ENCODE peak calls at places on chromosome 3, in ten cellular contexts. L, B, M, P, S, R, T, Q, F and E are unnamed samples.

GRCh38 chr3:141441381-141442365 is 45.2 kb upstream of the RASA2 start:
- DNase-seq in L (no peak), B (peak), M (peak), P (peak), S (peak), R (peak), T (no peak), Q (peak), F (peak), E (peak)

GRCh38 chr3:53577486-53577885 is 83.1 kb downstream of the CACNA1D start:
- DNase-seq in L (no peak), B (no peak), M (no peak), P (no peak), S (no peak), R (no peak), T (no peak), Q (no peak), F (no peak), E (no peak)

GRCh38 chr3:174202146-174202545 is 657.0 kb upstream of the NAALADL2 start:
- DNase-seq in L (no peak), B (no peak), M (no peak), P (no peak), S (no peak), R (no peak), T (no peak), Q (no peak), F (no peak), E (no peak)

GRCh38 chr3:104437891-104438290 is 928.8 kb upstream of the ALCAM start:
- DNase-seq in L (peak), B (no peak), M (no peak), P (no peak), S (no peak), R (no peak), T (peak), Q (no peak), F (no peak), E (peak)

GRCh38 chr3:42270561-42270960 is 4.6 kb upstream of the CCK start:
- DNase-seq in L (no peak), B (no peak), M (no peak), P (no peak), S (no peak), R (no peak), T (no peak), Q (no peak), F (no peak), E (no peak)

GRCh38 chr3:70308760-70309159 is 3.7 kb downstream of the MDFIC2 start:
- DNase-seq in L (no peak), B (no peak), M (no peak), P (no peak), S (no peak), R (no peak), T (no peak), Q (no peak), F (no peak), E (no peak)

GRCh38 chr3:193974591-193974990 is 161.4 kb upstream of the HES1 start:
- DNase-seq in L (no peak), B (no peak), M (no peak), P (no peak), S (no peak), R (no peak), T (no peak), Q (no peak), F (no peak), E (no peak)

GRCh38 chr3:49104052-49104426 is 518 bp downstream of the QARS1 start:
- DNase-seq in L (no peak), B (no peak), M (no peak), P (no peak), S (no peak), R (no peak), T (no peak), Q (no peak), F (no peak), E (no peak)

GRCh38 chr3:191901746-191902145 is 440.8 kb downstream of the PYDC2 start:
- DNase-seq in L (no peak), B (no peak), M (no peak), P (no peak), S (no peak), R (no peak), T (no peak), Q (no peak), F (no peak), E (no peak)

GRCh38 chr3:126423191-126424038 is 28.7 kb downstream of the CFAP100 start:
- DNase-seq in L (no peak), B (peak), M (no peak), P (no peak), S (no peak), R (no peak), T (no peak), Q (no peak), F (peak), E (no peak)

GRCh38 chr3:191444569-191444968 is 16.4 kb upstream of the PYDC2 start:
- DNase-seq in L (no peak), B (no peak), M (no peak), P (no peak), S (no peak), R (no peak), T (no peak), Q (no peak), F (no peak), E (no peak)

GRCh38 chr3:50371133-50371670 is 11.9 kb upstream of the TMEM115 start:
- DNase-seq in L (no peak), B (no peak), M (no peak), P (no peak), S (no peak), R (no peak), T (no peak), Q (no peak), F (no peak), E (no peak)

GRCh38 chr3:138412821-138413531 is 21.4 kb upstream of the ESYT3 start:
- DNase-seq in L (no peak), B (no peak), M (no peak), P (no peak), S (no peak), R (no peak), T (no peak), Q (no peak), F (no peak), E (peak)

GRCh38 chr3:142930510-142930909 is 33.0 kb downstream of the PAQR9 start:
- DNase-seq in L (no peak), B (no peak), M (no peak), P (no peak), S (no peak), R (no peak), T (no peak), Q (no peak), F (no peak), E (no peak)

GRCh38 chr3:52240059-52240885 is 1.3 kb upstream of the TWF2 start:
- DNase-seq in L (peak), B (peak), M (peak), P (peak), S (peak), R (peak), T (peak), Q (no peak), F (peak), E (peak)

GRCh38 chr3:167203062-167203461 is 177.0 kb downstream of the ZBBX start:
- DNase-seq in L (no peak), B (no peak), M (no peak), P (no peak), S (no peak), R (no peak), T (no peak), Q (no peak), F (no peak), E (peak)

GRCh38 chr3:99128740-99129505 is 227.4 kb upstream of the DCBLD2 start:
- DNase-seq in L (no peak), B (no peak), M (no peak), P (no peak), S (no peak), R (no peak), T (no peak), Q (no peak), F (no peak), E (peak)

GRCh38 chr3:178203152-178203551 is 333.1 kb upstream of the KCNMB2 start:
- DNase-seq in L (no peak), B (no peak), M (no peak), P (no peak), S (no peak), R (no peak), T (no peak), Q (no peak), F (no peak), E (peak)

GRCh38 chr3:53642211-53642610 is 147.8 kb downstream of the CACNA1D start:
- DNase-seq in L (no peak), B (no peak), M (no peak), P (no peak), S (no peak), R (no peak), T (no peak), Q (no peak), F (no peak), E (no peak)

GRCh38 chr3:70606018-70606417 is 293.6 kb upstream of the MDFIC2 start:
- DNase-seq in L (no peak), B (peak), M (no peak), P (no peak), S (no peak), R (no peak), T (no peak), Q (no peak), F (no peak), E (peak)

GRCh38 chr3:44109997-44110396 is 131.7 kb upstream of the TOPAZ1 start:
- DNase-seq in L (no peak), B (no peak), M (no peak), P (no peak), S (no peak), R (no peak), T (no peak), Q (no peak), F (no peak), E (no peak)

GRCh38 chr3:185242642-185243041 is 11.2 kb downstream of the EHHADH start:
- DNase-seq in L (no peak), B (no peak), M (no peak), P (no peak), S (no peak), R (no peak), T (no peak), Q (no peak), F (no peak), E (no peak)

GRCh38 chr3:40810813-40811212 is 286.1 kb downstream of the ZNF621 start:
- DNase-seq in L (no peak), B (no peak), M (no peak), P (no peak), S (no peak), R (no peak), T (no peak), Q (no peak), F (no peak), E (no peak)

GRCh38 chr3:145088917-145089316 is 1072.1 kb downstream of the PLOD2 start:
- DNase-seq in L (no peak), B (no peak), M (no peak), P (no peak), S (no peak), R (no peak), T (no peak), Q (no peak), F (no peak), E (no peak)

GRCh38 chr3:134430950-134431445 is 54.8 kb downstream of the ANAPC13 start:
- DNase-seq in L (no peak), B (peak), M (no peak), P (no peak), S (no peak), R (no peak), T (no peak), Q (no peak), F (no peak), E (no peak)

GRCh38 chr3:169421182-169421581 is 242.3 kb downstream of the MECOM start:
- DNase-seq in L (no peak), B (no peak), M (no peak), P (no peak), S (no peak), R (no peak), T (no peak), Q (no peak), F (no peak), E (no peak)

GRCh38 chr3:178714971-178715832 is 179.0 kb downstream of the KCNMB2 start:
- DNase-seq in L (no peak), B (no peak), M (no peak), P (no peak), S (no peak), R (no peak), T (no peak), Q (no peak), F (no peak), E (peak)

GRCh38 chr3:43707998-43708397 is 17.3 kb downstream of the ABHD5 start:
- DNase-seq in L (no peak), B (no peak), M (no peak), P (no peak), S (no peak), R (no peak), T (no peak), Q (no peak), F (no peak), E (peak)

GRCh38 chr3:172201136-172201989 is 162.0 kb downstream of the FNDC3B start:
- DNase-seq in L (peak), B (peak), M (no peak), P (no peak), S (no peak), R (no peak), T (no peak), Q (no peak), F (peak), E (peak)

GRCh38 chr3:43893721-43894120 is 203.0 kb downstream of the ABHD5 start:
- DNase-seq in L (no peak), B (no peak), M (no peak), P (no peak), S (no peak), R (no peak), T (no peak), Q (no peak), F (no peak), E (no peak)